ENCODE peak calls at places on chromosomes 16 and 17, in seven cellular contexts. One of them, this sample, is unnamed.

GRCh38 chr17:61750656-61751055 is 112.7 kb downstream of the BRIP1 start:
- DNase-seq in activated T-cell treated with anti-CD3 and anti-CD28 coated beads for 1 hour: no peak
- DNase-seq in psoas muscle: no peak
- DNase-seq in Kasumi-1: peak
- DNase-seq in glutamatergic neuron: no peak
- DNase-seq in fibroblast of villous mesenchyme: no peak
- DNase-seq in EL: no peak
- DNase-seq in this sample: no peak

GRCh38 chr17:46771601-46772012 is 46.9 kb downstream of the WNT3 start:
- DNase-seq in psoas muscle: no peak
- DNase-seq in glutamatergic neuron: peak
- DNase-seq in fibroblast of villous mesenchyme: peak
- DNase-seq in EL: peak
- DNase-seq in activated T-cell treated with anti-CD3 and anti-CD28 coated beads for 1 hour: no peak
- DNase-seq in Kasumi-1: peak
- DNase-seq in this sample: peak

GRCh38 chr16:2968368-2968737 is 795 bp upstream of the PAQR4 start:
- DNase-seq in activated T-cell treated with anti-CD3 and anti-CD28 coated beads for 1 hour: no peak
- DNase-seq in glutamatergic neuron: peak
- DNase-seq in EL: no peak
- DNase-seq in psoas muscle: no peak
- DNase-seq in fibroblast of villous mesenchyme: no peak
- DNase-seq in Kasumi-1: no peak
- DNase-seq in this sample: no peak

GRCh38 chr17:6439951-6440350 is 4.3 kb upstream of the PIMREG start:
- DNase-seq in psoas muscle: no peak
- DNase-seq in activated T-cell treated with anti-CD3 and anti-CD28 coated beads for 1 hour: no peak
- DNase-seq in fibroblast of villous mesenchyme: no peak
- DNase-seq in Kasumi-1: no peak
- DNase-seq in EL: no peak
- DNase-seq in glutamatergic neuron: no peak
- DNase-seq in this sample: no peak

GRCh38 chr17:19713462-19713861 is 2.9 kb downstream of the SLC47A2 start:
- DNase-seq in activated T-cell treated with anti-CD3 and anti-CD28 coated beads for 1 hour: no peak
- DNase-seq in fibroblast of villous mesenchyme: no peak
- DNase-seq in Kasumi-1: no peak
- DNase-seq in glutamatergic neuron: no peak
- DNase-seq in psoas muscle: no peak
- DNase-seq in EL: no peak
- DNase-seq in this sample: peak

GRCh38 chr17:7035591-7036368 is at the start of gene SLC16A13:
- DNase-seq in activated T-cell treated with anti-CD3 and anti-CD28 coated beads for 1 hour: peak
- DNase-seq in Kasumi-1: peak
- DNase-seq in glutamatergic neuron: peak
- DNase-seq in fibroblast of villous mesenchyme: peak
- DNase-seq in EL: peak
- DNase-seq in psoas muscle: peak
- DNase-seq in this sample: peak

GRCh38 chr17:8887834-8888703 is 20.6 kb upstream of the PIK3R6 start:
- DNase-seq in glutamatergic neuron: peak
- DNase-seq in fibroblast of villous mesenchyme: peak
- DNase-seq in psoas muscle: no peak
- DNase-seq in activated T-cell treated with anti-CD3 and anti-CD28 coated beads for 1 hour: no peak
- DNase-seq in EL: peak
- DNase-seq in Kasumi-1: no peak
- DNase-seq in this sample: no peak

GRCh38 chr17:72423718-72424117 is 302.9 kb downstream of the SOX9 start:
- DNase-seq in fibroblast of villous mesenchyme: no peak
- DNase-seq in psoas muscle: no peak
- DNase-seq in glutamatergic neuron: no peak
- DNase-seq in activated T-cell treated with anti-CD3 and anti-CD28 coated beads for 1 hour: no peak
- DNase-seq in Kasumi-1: no peak
- DNase-seq in EL: no peak
- DNase-seq in this sample: no peak

GRCh38 chr17:39209317-39210092 is 9.4 kb downstream of the RPL19 start:
- DNase-seq in glutamatergic neuron: peak
- DNase-seq in EL: peak
- DNase-seq in Kasumi-1: peak
- DNase-seq in activated T-cell treated with anti-CD3 and anti-CD28 coated beads for 1 hour: peak
- DNase-seq in psoas muscle: peak
- DNase-seq in fibroblast of villous mesenchyme: peak
- DNase-seq in this sample: no peak

GRCh38 chr17:77322534-77323412 is 182.0 kb downstream of the SEC14L1 start:
- DNase-seq in activated T-cell treated with anti-CD3 and anti-CD28 coated beads for 1 hour: no peak
- DNase-seq in EL: peak
- DNase-seq in fibroblast of villous mesenchyme: peak
- DNase-seq in glutamatergic neuron: peak
- DNase-seq in psoas muscle: peak
- DNase-seq in Kasumi-1: peak
- DNase-seq in this sample: peak

This sample was measured in 8988T.